ENCODE peak calls at places on chromosomes 11 and 22, in seven cellular contexts. Z is stomach, F is A549, H is spleen, Q is ovary, D is suprapubic skin, P is heart left ventricle. A is an unnamed sample.

GRCh38 chr11:111555255-111555654 is 14.7 kb downstream of the LAYN start:
- DNase-seq in Z (no peak), F (no peak), H (no peak), Q (no peak), D (no peak), P (no peak), A (no peak)

GRCh38 chr11:66126808-66127555 is 56.9 kb downstream of the PACS1 start:
- DNase-seq in Z (peak; percentile 56), F (no peak), H (peak; percentile 81), Q (peak; percentile 34), D (no peak), P (peak; percentile 74), A (no peak)

GRCh38 chr22:38834991-38835390 is 8.8 kb downstream of the NPTXR start:
- DNase-seq in Z (no peak), F (no peak), H (no peak), Q (no peak), D (no peak), P (no peak), A (no peak)

GRCh38 chr11:35742707-35743454 is 80.3 kb downstream of the TRIM44 start:
- DNase-seq in Z (no peak), F (no peak), H (no peak), Q (no peak), D (no peak), P (no peak), A (no peak)

GRCh38 chr11:65110354-65110861 is 1.3 kb upstream of the TM7SF2 start:
- DNase-seq in Z (peak; percentile 93), F (peak; percentile 81), H (peak; percentile 95), Q (peak; percentile 88), D (peak; percentile 94), P (peak; percentile 83), A (peak; percentile 88)

GRCh38 chr11:70746351-70746750 is 348.0 kb downstream of the CTTN start:
- DNase-seq in Z (no peak), F (no peak), H (no peak), Q (no peak), D (no peak), P (no peak), A (no peak)

GRCh38 chr11:118618991-118619375 is 11.6 kb downstream of the PHLDB1 start:
- DNase-seq in Z (no peak), F (no peak), H (peak; percentile 43), Q (peak; percentile 46), D (no peak), P (peak; percentile 86), A (peak; percentile 93)

GRCh38 chr11:68684385-68685356 is at the start of gene GAL:
- DNase-seq in Z (no peak), F (no peak), H (no peak), Q (no peak), D (peak; percentile 57), P (no peak), A (no peak)

GRCh38 chr11:64564947-64565889 is 25.8 kb upstream of the SLC22A12 start:
- DNase-seq in Z (no peak), F (peak; percentile 17), H (peak; percentile 62), Q (no peak), D (no peak), P (no peak), A (no peak)

GRCh38 chr11:116215471-116216113 is 557.2 kb downstream of the BUD13 start:
- DNase-seq in Z (no peak), F (peak; percentile 6), H (no peak), Q (no peak), D (peak; percentile 32), P (no peak), A (no peak)

GRCh38 chr11:43920598-43921419 is 21.6 kb upstream of the C11orf96 start:
- DNase-seq in Z (peak; percentile 46), F (peak; percentile 97), H (no peak), Q (peak; percentile 75), D (no peak), P (peak; percentile 70), A (no peak)

GRCh38 chr11:32172771-32173170 is 81.9 kb downstream of the RCN1 start:
- DNase-seq in Z (peak; percentile 43), F (no peak), H (no peak), Q (no peak), D (no peak), P (no peak), A (no peak)

GRCh38 chr11:96263361-96263763 is 79.6 kb downstream of the MAML2 start:
- DNase-seq in Z (no peak), F (peak; percentile 37), H (no peak), Q (no peak), D (no peak), P (no peak), A (no peak)

GRCh38 chr11:46977940-46978595 is 41.5 kb downstream of the CSTPP1 start:
- DNase-seq in Z (no peak), F (peak; percentile 53), H (no peak), Q (no peak), D (no peak), P (no peak), A (no peak)

GRCh38 chr11:88420165-88420781 is 82.7 kb upstream of the CTSC start:
- DNase-seq in Z (no peak), F (no peak), H (no peak), Q (no peak), D (no peak), P (peak; percentile 65), A (no peak)

GRCh38 chr22:46444390-46444854 is 93.0 kb downstream of the CELSR1 start:
- DNase-seq in Z (peak; percentile 38), F (peak; percentile 32), H (no peak), Q (no peak), D (no peak), P (no peak), A (no peak)

GRCh38 chr11:92642146-92642919 is 327.1 kb upstream of the MTNR1B start:
- DNase-seq in Z (no peak), F (no peak), H (no peak), Q (no peak), D (no peak), P (no peak), A (no peak)

GRCh38 chr22:17706947-17707346 is 67.3 kb downstream of the BID start:
- DNase-seq in Z (no peak), F (no peak), H (no peak), Q (no peak), D (no peak), P (no peak), A (no peak)

GRCh38 chr22:45785458-45785857 is 113.8 kb downstream of the ATXN10 start:
- DNase-seq in Z (no peak), F (peak; percentile 75), H (no peak), Q (no peak), D (no peak), P (no peak), A (no peak)

GRCh38 chr11:61621917-61622585 is 41.2 kb upstream of the SYT7 start:
- DNase-seq in Z (no peak), F (no peak), H (no peak), Q (no peak), D (no peak), P (no peak), A (no peak)

GRCh38 chr11:9155930-9156329 is 64.5 kb upstream of the SCUBE2 start:
- DNase-seq in Z (no peak), F (no peak), H (no peak), Q (no peak), D (no peak), P (no peak), A (no peak)

DNA sequence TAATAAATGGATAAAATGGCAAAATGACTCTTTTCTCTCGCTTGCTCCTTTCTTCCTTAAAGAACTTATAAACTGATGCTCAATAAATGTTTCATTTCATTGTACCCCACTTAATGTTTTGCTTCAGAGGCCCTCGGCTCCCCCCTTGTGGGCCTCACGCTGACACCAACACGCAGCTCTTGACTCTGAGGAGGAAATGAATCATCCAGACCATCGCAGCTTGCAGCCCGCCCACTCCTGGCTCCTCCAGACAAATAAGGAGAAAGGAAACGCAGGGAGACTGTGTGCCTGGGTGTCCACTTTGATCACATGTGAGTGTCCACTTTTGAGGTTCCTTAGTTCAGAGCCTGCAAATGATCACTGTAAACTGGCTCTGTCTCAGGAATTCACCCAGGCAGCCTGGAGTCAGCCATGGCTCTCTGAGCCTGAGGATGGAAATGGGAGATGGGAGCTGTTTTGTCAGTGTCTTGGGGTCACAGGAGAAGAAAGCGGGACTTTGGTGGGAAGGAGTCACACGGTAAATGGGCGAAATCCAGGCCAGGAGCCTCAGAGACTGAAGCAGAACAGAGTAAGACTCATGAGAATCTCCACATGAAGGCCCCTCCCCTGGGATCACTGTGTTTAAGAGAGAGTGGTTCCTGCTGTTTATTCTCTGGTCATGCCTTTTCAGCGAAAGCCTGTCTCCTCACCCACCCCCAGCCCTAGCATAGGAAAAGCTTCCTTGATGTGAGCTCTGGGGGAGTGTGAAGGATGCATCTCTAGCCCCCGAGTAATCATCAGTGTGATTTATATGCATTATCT is 96.5 kb downstream of the CWC15 start:
- DNase-seq in Z (no peak), F (peak; percentile 72), H (no peak), Q (peak; percentile 82), D (no peak), P (peak; percentile 86), A (peak; percentile 94)
- TF ChIP-seq CTCF in Z (no peak), F (peak; percentile 19), H (no peak), Q (no peak), D (no peak), P (peak; percentile 43), A (no peak)

GRCh38 chr22:50170453-50171318 is at the start of gene PANX2:
- DNase-seq in Z (no peak), F (no peak), H (peak; percentile 84), Q (peak; percentile 35), D (no peak), P (no peak), A (no peak)
- H3K4me3 ChIP-seq in Z (peak within 1 kb of the TSS; percentile 64), F (peak within 1 kb of the TSS; percentile 81), H (peak within 1 kb of the TSS; percentile 45), Q (peak within 1 kb of the TSS; percentile 34), D (peak within 1 kb of the TSS; percentile 72), P (peak within 1 kb of the TSS; percentile 56), A (no peak within 1 kb of the TSS)

DNA sequence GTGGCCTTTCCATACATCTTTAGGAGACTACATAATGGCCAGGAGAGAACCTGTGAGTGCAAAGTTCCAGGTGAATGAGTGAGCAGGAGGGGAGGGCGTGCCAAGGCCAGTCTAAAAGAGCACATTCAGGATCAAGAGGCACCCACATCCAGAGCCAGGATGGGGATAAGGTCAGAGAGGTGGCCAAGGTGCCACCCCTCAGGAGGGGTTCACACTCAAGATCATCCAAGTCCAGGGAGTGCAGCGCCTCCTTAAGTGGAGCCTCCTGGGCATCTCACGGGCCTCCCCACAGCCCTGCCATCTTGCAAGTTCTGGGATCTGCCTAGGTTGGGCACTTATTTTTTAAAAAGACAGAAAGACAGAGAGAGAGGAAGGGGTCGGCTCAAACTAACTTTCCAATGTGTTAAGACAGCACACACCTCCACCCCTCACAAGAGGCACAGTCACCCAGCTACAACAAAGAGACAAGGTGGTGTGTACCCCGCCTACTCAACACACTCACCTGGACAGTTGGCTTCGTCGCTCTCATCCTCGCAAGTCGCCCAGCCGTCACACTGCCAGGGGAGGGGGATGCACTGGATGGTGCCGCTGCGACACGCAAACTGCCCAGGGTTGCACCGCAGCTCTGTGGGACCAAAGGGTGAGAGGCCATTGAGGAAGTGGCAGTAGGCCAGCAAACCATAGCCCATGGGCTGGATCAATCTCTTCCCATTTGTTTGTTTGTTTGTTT is 33.2 kb downstream of the DGCR2 start:
- DNase-seq in Z (no peak), F (no peak), H (no peak), Q (no peak), D (no peak), P (no peak), A (no peak)
- TF ChIP-seq POLR2A in Z (no peak), F (no peak), H (no peak), Q (no peak), D (no peak), P (no peak), A (no peak)

GRCh38 chr11:128627666-128628342 is 40.4 kb upstream of the ETS1 start:
- DNase-seq in Z (no peak), F (no peak), H (no peak), Q (no peak), D (no peak), P (no peak), A (no peak)
- TF ChIP-seq CTCF in Z (no peak), F (no peak), H (no peak), Q (no peak), D (no peak), P (no peak), A (no peak)